ENCODE peak calls at places on chromosome 17, in four cellular contexts. K, N, A and X are unnamed samples.

GRCh38 chr17:48878920-48879898 is 13.4 kb upstream of the ATP5MC1 start:
- DNase-seq in K (peak; percentile 75), N (peak; percentile 23), A (peak; percentile 77), X (peak; percentile 14)

GRCh38 chr17:38572665-38573365 is 32.9 kb downstream of the SRCIN1 start:
- DNase-seq in K (no peak), N (no peak), A (no peak), X (no peak)

GRCh38 chr17:71765437-71765836 is 355.4 kb upstream of the SOX9 start:
- DNase-seq in K (peak; percentile 2), N (peak; percentile 24), A (peak; percentile 59), X (peak; percentile 25)

GRCh38 chr17:28447396-28447760 is 26.1 kb upstream of the SLC13A2 start:
- DNase-seq in K (no peak), N (no peak), A (no peak), X (no peak)

GRCh38 chr17:62714016-62714777 is 86.7 kb downstream of the MRC2 start:
- DNase-seq in K (peak; percentile 47), N (peak; percentile 69), A (no peak), X (no peak)

GRCh38 chr17:42775534-42776098 is 2.4 kb downstream of the VPS25 start:
- DNase-seq in K (no peak), N (peak; percentile 91), A (no peak), X (no peak)

GRCh38 chr17:73309727-73310555 is 1.9 kb downstream of the CDC42EP4 start:
- DNase-seq in K (no peak), N (no peak), A (peak; percentile 97), X (no peak)

GRCh38 chr17:66025551-66025950 is 166.4 kb downstream of the CEP112 start:
- DNase-seq in K (no peak), N (peak; percentile 26), A (no peak), X (peak; percentile 2)

GRCh38 chr17:48016112-48016511 is 21.5 kb downstream of the COPZ2 start:
- DNase-seq in K (no peak), N (peak; percentile 78), A (no peak), X (no peak)

GRCh38 chr17:75338335-75338734 is 49.1 kb upstream of the SLC25A19 start:
- DNase-seq in K (no peak), N (peak; percentile 36), A (no peak), X (peak; percentile 25)

GRCh38 chr17:68260051-68260762 is 12.4 kb downstream of the AMZ2 start:
- DNase-seq in K (no peak), N (peak; percentile 14), A (no peak), X (no peak)

GRCh38 chr17:50205111-50205821 is 3.8 kb upstream of the COL1A1 start:
- DNase-seq in K (no peak), N (peak; percentile 40), A (no peak), X (no peak)

DNA sequence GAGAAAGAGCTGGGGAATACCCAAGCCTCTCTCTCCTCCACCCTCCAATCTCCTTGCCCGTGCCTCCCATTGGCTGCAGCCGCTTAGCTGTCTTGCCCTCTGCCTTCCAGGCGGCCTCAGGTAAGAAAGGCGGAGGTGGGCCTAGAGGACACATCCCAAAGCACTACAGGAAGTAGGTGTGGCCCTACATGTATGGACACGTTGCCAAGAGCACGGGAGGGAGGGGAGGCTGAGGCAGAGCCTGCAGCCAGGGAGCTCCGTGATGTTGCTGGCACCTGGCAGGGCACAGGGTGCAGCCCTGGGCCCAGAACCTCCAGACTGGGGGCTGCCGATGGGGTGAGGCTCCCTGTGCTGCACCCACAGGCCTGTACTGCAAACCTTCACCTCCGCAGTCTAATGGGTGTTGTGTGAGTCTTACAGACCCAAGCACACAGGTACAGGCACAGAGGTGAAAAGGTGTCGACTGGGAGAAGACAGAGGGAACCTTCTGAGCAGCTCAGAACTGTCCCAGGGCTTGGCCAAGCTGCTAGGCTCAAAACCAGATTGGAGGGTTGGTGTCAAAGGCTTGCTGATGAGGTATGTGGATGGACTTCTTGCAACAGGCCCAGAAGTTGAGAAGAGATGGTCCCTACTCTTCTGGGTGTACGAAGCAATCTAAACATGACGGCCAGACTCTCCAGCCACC is 23.5 kb upstream of the FOXK2 start:
- DNase-seq in K (no peak), N (no peak), A (peak; percentile 31), X (no peak)
- H3K4me3 ChIP-seq in K (no peak overlapping the region), N (no peak overlapping the region), A (no peak overlapping the region), X (no peak overlapping the region)

GRCh38 chr17:45987706-45988105 is 11.3 kb upstream of the STH start:
- DNase-seq in K (no peak), N (no peak), A (no peak), X (no peak)
- H3K4me3 ChIP-seq in K (no peak overlapping the region), N (no peak overlapping the region), A (no peak overlapping the region), X (no peak overlapping the region)

DNA sequence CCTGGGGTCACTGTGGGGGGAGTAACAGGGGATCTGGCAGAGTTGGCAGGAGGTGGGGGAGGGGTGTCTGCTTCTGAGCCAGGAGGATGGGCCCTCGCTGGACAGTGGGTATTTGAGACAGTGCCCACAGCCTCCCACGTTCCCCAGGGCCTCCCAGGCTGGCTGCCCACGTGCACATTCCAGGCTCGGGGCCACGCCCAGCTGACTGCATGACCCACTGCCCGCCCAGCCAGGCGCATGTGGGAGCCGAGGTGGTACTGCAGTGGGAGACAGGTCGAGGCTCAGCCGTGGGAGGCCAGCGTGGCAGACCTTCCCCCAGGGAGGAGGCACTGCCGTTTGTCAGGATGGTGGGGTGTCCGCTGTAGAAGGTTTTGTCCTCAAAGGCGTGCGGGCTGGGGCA is 38.8 kb downstream of the BAHCC1 start:
- DNase-seq in K (no peak), N (no peak), A (no peak), X (no peak)
- H3K4me3 ChIP-seq in K (no peak overlapping the region), N (no peak overlapping the region), A (no peak overlapping the region), X (no peak overlapping the region)

DNA sequence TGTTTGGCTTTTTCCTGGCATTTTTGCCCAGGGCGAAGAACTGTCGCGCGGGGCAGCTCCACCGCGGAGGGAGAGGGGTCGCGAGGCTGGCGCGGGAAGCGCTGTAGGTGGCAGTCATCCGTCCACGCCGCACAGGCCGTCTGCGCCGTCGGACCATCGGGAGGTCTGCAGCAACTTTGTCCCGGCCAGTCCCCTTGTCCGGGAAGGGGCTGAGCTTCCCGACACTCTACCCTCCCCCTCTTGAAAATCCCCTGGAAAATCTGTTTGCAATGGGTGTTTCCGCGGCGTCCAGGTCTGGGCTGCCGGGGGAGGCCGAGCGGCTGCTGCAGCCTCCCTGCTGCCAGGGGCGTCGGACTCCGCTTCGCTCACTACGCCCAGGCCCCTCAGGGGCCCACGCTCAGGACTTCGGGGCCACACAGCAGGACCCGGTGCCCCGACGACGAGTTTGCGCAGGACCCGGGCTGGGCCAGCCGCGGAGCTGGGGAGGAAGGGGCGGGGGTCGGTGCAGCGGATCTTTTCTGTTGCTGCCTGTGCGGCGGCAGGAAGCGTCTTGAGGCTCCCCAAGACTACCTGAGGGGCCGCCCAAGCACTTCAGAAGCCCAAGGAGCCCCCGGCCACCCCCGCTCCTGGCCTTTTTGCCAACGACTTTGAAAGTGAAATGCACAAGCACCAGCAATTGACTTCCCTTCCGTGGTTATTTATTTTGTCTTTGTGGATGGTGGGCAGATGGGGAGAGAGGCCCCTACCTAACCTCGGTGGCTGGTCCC is 2.3 kb upstream of the CBX4 start:
- DNase-seq in K (no peak), N (no peak), A (no peak), X (no peak)
- H3K4me3 ChIP-seq in K (no peak overlapping the region), N (no peak overlapping the region), A (no peak overlapping the region), X (no peak overlapping the region)

GRCh38 chr17:6712058-6712853 is 913 bp downstream of the SLC13A5 start:
- DNase-seq in K (no peak), N (peak; percentile 36), A (no peak), X (no peak)

GRCh38 chr17:6713130-6713917 is at the start of gene SLC13A5:
- DNase-seq in K (peak; percentile 4), N (no peak), A (no peak), X (no peak)

GRCh38 chr17:6713918-6714271 is 726 bp upstream of the SLC13A5 start:
- DNase-seq in K (no peak), N (no peak), A (no peak), X (no peak)

GRCh38 chr17:6712854-6713129 is 377 bp downstream of the SLC13A5 start:
- DNase-seq in K (no peak), N (no peak), A (no peak), X (no peak)

DNA sequence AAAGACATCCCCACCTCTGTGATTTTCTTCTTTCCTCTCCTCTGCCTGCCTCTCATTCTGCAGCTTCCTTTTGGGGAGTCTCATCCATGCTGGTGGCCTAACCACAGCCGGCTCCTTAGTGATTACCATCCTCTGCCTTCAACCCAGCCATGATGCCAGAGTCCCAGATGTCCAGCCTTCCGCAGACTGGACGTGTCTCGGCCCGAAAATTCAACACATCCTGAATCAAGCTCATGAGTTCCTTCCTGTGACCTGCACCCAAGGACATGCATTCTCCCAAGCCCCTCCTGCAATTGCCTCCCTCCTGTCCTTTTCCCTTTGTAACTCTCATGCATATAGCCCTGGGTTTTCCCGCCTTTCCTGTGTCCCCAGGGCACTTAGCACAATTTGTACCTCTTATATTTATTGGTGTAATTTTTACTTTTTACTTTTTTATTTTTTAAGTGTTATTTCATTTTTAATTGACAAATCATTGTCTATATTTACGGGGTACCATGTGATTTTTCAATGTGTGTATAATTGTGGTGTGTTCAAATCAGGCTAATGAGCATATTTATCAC is 1.2 kb upstream of the SLC13A5 start:
- DNase-seq in K (no peak), N (no peak), A (no peak), X (no peak)
- H3K4me3 ChIP-seq in K (no peak overlapping the region), N (no peak overlapping the region), A (no peak overlapping the region), X (no peak overlapping the region)

GRCh38 chr17:64129515-64129764 is 504 bp downstream of the ERN1 start:
- DNase-seq in K (no peak), N (no peak), A (no peak), X (no peak)
- H3K4me3 ChIP-seq in K (peak overlapping the region; percentile 84), N (peak overlapping the region; percentile 75), A (peak overlapping the region; percentile 69), X (peak overlapping the region; percentile 79)